ENCODE peak calls at places on chromosomes 6 and 20, in nine cellular contexts. P is right cardiac atrium; K is heart left ventricle; A is left ventricle myocardium inferior; M is GM23248; Q is CD8-positive, alpha-beta memory T cell; J is HepG2; D is sigmoid colon; C is endodermal cell. W is an unnamed sample. For H3K4me1, the result is how much of the 10 kb centered on the place peaks cover.

GRCh38 chr6:4912559-4912958 is 91.3 kb downstream of the RPP40 start:
- DNase-seq in P (no peak), K (no peak), A (no peak), M (no peak), Q (no peak), J (no peak), D (no peak), C (peak), W (no peak)

GRCh38 chr6:161303628-161304340 is 29.9 kb upstream of the AGPAT4 start:
- DNase-seq in P (peak), K (no peak), A (no peak), M (peak), Q (no peak), J (no peak), D (no peak), C (no peak), W (no peak)

GRCh38 chr6:124793406-124793805 is 168.8 kb upstream of the RNF217 start:
- DNase-seq in P (no peak), K (no peak), A (no peak), M (no peak), Q (no peak), J (no peak), D (no peak), C (no peak), W (no peak)

GRCh38 chr20:18728165-18728866 is 85.3 kb upstream of the SCP2D1 start:
- DNase-seq in P (no peak), K (no peak), A (no peak), M (no peak), Q (no peak), J (peak), D (no peak), C (no peak), W (peak)

GRCh38 chr6:28537509-28538140 is 11.9 kb downstream of the GPX5 start:
- DNase-seq in P (no peak), K (no peak), A (no peak), M (peak), Q (no peak), J (no peak), D (no peak), C (peak), W (no peak)

GRCh38 chr20:50172347-50173013 is 18.1 kb upstream of the CEBPB start:
- DNase-seq in P (peak), K (peak), A (peak), M (peak), Q (no peak), J (peak), D (peak), C (peak), W (peak)

GRCh38 chr6:168737481-168737880 is 296.5 kb downstream of the SMOC2 start:
- DNase-seq in P (no peak), K (no peak), A (no peak), M (peak), Q (no peak), J (peak), D (no peak), C (no peak), W (no peak)

GRCh38 chr20:11331096-11331495 is 586.6 kb upstream of the BTBD3 start:
- DNase-seq in P (no peak), K (no peak), A (no peak), M (peak), Q (no peak), J (no peak), D (no peak), C (no peak), W (no peak)

GRCh38 chr20:6081236-6081635 is 27.4 kb upstream of the LRRN4 start:
- DNase-seq in P (no peak), K (no peak), A (no peak), M (peak), Q (no peak), J (peak), D (no peak), C (no peak), W (no peak)

GRCh38 chr6:52736145-52736544 is 27.1 kb downstream of the GSTA2 start:
- DNase-seq in P (no peak), K (no peak), A (no peak), M (no peak), Q (no peak), J (no peak), D (no peak), C (peak), W (no peak)

GRCh38 chr6:157647261-157647915 is 175.7 kb upstream of the SNX9 start:
- DNase-seq in P (no peak), K (no peak), A (no peak), M (no peak), Q (no peak), J (no peak), D (peak), C (no peak), W (no peak)

GRCh38 chr6:43825187-43826115 is 55.4 kb downstream of the VEGFA start:
- DNase-seq in P (no peak), K (no peak), A (no peak), M (no peak), Q (no peak), J (no peak), D (no peak), C (no peak), W (no peak)

GRCh38 chr20:46221271-46221670 is 87.0 kb downstream of the CDH22 start:
- DNase-seq in P (no peak), K (no peak), A (no peak), M (no peak), Q (no peak), J (no peak), D (no peak), C (no peak), W (no peak)
- H3K27ac ChIP-seq in P (peak), K (peak), A (peak), M (no peak), Q (no peak), J (no peak), D (no peak), C (peak), W (no peak)

DNA sequence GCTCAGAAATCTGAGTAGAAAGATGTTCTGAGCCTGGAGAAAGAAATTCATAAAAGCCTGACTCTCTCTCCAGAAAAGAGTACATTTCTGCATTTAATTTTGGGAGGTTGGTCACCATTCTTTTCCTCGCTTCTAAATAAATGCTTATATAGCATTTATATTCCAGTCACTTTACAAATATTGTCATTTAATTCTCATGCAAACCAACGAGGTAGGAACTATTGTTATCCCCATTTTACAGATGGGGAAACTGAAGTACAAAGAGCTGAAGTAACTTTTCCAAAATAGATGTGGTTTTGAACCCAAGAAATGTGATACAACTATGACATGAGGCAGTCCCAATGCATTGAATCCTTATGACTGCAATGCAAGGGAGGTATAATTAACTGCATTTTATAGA is 4.5 kb upstream of the TRIB3 start:
- DNase-seq in P (no peak), K (no peak), A (no peak), M (no peak), Q (no peak), J (no peak), D (no peak), C (no peak), W (no peak)
- H3K4me1 ChIP-seq in P (under half), K (under half), A (under half), M (under half), Q (under half), J (half or more), D (under half), C (under half), W (under half)

DNA sequence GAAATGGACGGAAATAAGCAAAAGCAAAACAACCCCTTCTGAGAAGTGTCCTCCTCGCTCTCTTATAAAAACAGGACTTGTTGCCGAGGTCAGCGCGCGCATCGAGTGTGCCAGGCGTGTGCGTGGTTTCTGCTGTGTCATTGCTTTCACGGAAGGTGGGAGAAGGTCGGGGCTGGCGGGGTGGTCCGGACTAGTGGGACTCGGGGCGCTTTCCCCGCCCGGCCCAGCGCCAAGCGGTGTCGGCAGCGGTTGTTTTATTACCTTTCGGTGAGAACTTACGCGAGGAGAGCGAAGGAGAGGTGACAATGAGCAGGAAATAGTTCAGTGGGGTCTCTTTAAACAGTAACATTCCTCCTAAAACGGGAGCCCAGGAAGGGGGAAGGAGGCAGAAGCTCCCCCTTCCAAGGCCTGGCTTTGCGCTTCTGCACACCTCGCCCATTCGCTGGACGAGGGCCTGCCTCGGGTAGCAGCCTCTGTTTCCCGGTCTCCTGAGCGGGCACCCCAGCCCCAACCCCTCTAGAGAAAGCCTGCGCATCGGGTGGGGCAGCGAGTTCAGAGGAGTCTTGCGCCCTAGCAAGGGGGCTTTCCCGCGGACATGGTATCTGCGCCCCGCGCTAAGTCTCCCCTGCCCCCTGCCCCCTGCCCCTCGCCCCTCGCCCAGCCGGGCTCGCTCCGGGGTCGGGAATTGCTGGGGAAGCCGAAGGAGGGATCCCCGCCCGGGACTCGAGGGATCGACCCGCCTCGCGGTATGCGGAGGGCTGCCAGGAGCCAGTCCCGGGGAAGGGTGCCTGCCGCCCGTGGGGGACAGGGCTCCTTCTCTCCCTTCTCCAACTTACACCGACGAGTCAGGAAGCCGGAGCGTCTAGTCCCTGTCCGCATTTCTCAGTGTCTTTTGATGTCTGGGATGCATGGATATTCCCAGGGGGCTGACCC is 1.2 kb upstream of the TBXT start:
- DNase-seq in P (no peak), K (no peak), A (no peak), M (no peak), Q (no peak), J (no peak), D (no peak), C (peak), W (no peak)
- H3K27ac ChIP-seq in P (no peak), K (no peak), A (no peak), M (no peak), Q (no peak), J (no peak), D (no peak), C (no peak), W (no peak)

GRCh38 chr6:36127462-36128016 is 2.8 kb upstream of the MAPK13 start:
- DNase-seq in P (peak), K (peak), A (no peak), M (peak), Q (no peak), J (peak), D (peak), C (no peak), W (no peak)

GRCh38 chr6:36125575-36125974 is 4.7 kb upstream of the MAPK13 start:
- DNase-seq in P (no peak), K (no peak), A (no peak), M (no peak), Q (no peak), J (no peak), D (no peak), C (no peak), W (no peak)

GRCh38 chr6:36124881-36125280 is 5.4 kb upstream of the MAPK13 start:
- DNase-seq in P (no peak), K (no peak), A (no peak), M (no peak), Q (no peak), J (no peak), D (no peak), C (no peak), W (no peak)

GRCh38 chr6:36126553-36127458 is 3.5 kb upstream of the MAPK13 start:
- DNase-seq in P (no peak), K (no peak), A (no peak), M (peak), Q (no peak), J (peak), D (no peak), C (no peak), W (no peak)

DNA sequence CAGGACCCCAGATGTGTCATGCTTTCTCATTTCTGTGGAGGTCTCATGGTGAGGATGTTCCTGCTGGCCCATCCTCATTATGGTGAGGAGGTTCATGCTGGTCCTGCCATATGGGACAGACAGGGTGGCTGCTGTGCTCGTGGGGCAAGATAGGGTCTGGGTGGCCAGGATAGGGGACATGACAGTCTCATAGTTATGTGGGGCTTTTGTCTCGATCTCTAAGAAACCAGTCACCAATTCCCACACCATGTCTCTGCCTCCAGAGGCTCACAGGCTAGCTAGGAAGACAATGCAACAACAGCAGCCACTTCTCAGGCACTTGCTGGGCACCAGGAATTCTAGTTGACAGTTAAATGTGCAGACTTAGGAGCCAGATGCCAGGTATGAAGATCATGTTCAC is 4.2 kb upstream of the MAPK13 start:
- DNase-seq in P (no peak), K (no peak), A (no peak), M (no peak), Q (no peak), J (no peak), D (no peak), C (no peak), W (no peak)
- H3K4me1 ChIP-seq in P (under half), K (under half), A (under half), M (under half), Q (half or more), J (half or more), D (under half), C (under half), W (under half)

GRCh38 chr6:170222498-170223471 is 68.1 kb downstream of the DLL1 start:
- DNase-seq in P (peak), K (peak), A (no peak), M (no peak), Q (no peak), J (no peak), D (peak), C (peak), W (peak)
- H3K27ac ChIP-seq in P (no peak), K (no peak), A (peak), M (no peak), Q (no peak), J (no peak), D (no peak), C (no peak), W (no peak)

GRCh38 chr20:51496964-51497363 is 45.6 kb downstream of the NFATC2 start:
- DNase-seq in P (no peak), K (no peak), A (no peak), M (no peak), Q (no peak), J (no peak), D (no peak), C (peak), W (peak)

GRCh38 chr20:51493346-51493791 is 49.1 kb downstream of the NFATC2 start:
- DNase-seq in P (no peak), K (no peak), A (no peak), M (no peak), Q (peak), J (no peak), D (no peak), C (no peak), W (no peak)

GRCh38 chr20:51497542-51498467 is 44.7 kb downstream of the NFATC2 start:
- DNase-seq in P (no peak), K (peak), A (no peak), M (peak), Q (peak), J (no peak), D (no peak), C (peak), W (no peak)

GRCh38 chr20:51494241-51495110 is 48.0 kb downstream of the NFATC2 start:
- DNase-seq in P (no peak), K (no peak), A (no peak), M (no peak), Q (peak), J (no peak), D (no peak), C (no peak), W (no peak)

DNA sequence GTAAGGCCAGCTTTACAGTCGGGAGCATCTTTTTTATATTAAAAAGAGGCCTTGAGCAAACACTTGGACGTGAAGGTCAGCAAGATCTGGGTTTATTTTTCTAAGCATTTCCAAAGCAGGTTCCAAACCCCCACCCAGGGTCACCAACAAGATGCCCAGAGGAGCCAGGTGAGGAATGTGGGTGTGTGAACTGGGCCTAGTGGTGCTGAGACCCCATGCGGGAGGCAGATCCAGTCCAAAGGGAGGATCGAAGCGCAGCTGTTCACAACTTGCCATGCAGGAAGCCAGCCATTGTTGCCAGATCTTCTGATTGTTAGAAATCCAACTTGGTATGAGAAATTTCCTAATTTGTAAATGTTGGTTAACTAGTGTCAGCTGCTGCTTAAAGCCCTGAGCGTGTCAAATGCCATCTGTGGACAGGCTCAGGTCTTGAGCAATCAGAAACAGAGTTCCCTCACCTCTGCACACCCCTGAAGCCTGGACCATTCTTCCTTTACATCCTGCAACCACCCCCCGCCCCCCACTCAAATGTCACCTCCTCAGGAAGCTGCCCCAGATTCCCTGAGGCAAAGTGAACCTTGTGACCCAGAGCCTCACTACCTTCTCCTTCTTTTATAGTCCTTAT is 46.5 kb downstream of the NFATC2 start:
- DNase-seq in P (no peak), K (no peak), A (no peak), M (peak), Q (no peak), J (no peak), D (no peak), C (no peak), W (no peak)
- H3K4me1 ChIP-seq in P (under half), K (under half), A (half or more), M (under half), Q (half or more), J (under half), D (under half), C (under half), W (under half)

DNA sequence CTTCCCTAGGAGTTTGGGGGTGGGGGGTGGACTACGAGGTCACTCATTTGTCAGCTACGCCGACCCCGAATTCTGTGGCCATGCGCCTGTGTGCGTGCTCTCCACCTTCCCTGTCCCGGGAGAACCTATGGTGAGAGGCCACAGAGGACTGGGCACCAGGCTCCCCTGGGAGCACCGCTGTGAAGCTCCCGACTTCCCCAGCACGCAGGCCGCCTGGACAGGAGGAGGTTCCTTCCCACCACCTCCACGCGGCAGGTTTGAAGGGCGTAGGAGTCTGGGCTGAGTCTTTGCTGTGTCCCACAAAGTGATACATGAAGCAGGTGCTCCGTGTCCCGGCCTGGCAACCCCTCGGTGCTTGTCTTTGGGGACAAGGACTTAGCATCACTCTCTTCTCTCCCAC is 107.2 kb downstream of the CDH4 start:
- DNase-seq in P (no peak), K (no peak), A (no peak), M (no peak), Q (no peak), J (no peak), D (no peak), C (no peak), W (no peak)
- H3K27ac ChIP-seq in P (no peak), K (no peak), A (no peak), M (no peak), Q (no peak), J (no peak), D (no peak), C (no peak), W (no peak)

DNA sequence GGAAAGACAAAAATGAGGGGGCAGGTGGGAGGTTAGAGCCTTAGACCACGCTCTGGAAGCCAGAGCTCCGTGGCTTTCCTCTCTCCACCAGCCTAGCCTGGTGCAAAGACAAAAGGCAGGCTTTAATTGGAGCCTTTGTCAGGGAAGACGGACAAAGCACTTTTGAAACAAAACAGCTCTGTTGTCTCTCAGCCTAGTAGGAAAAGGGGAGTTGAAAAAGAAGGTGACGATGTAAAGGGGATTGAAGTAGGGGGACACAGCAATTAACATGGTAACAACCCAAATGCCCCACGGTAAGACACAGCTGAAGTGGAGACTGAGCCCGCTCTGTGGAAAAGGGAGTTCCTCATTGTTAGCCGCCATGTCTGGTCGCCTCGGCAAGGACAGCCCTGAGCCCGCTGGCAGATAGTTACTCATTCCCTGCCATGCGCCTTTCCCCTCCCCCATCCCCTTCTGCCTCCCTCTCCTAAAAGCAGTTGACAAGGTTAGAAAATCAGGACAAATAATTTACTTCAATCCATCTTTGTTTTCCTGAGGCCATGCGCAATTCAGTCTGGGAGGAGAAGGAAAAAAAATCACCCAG is 93.0 kb downstream of the TCP11 start:
- DNase-seq in P (no peak), K (no peak), A (no peak), M (peak), Q (no peak), J (no peak), D (peak), C (peak), W (no peak)
- H3K4me1 ChIP-seq in P (under half), K (half or more), A (half or more), M (half or more), Q (under half), J (under half), D (half or more), C (under half), W (under half)

GRCh38 chr6:85402922-85403321 is 47.0 kb upstream of the NT5E start:
- DNase-seq in P (no peak), K (no peak), A (no peak), M (peak), Q (no peak), J (no peak), D (no peak), C (no peak), W (no peak)
- H3K27ac ChIP-seq in P (no peak), K (no peak), A (peak), M (peak), Q (no peak), J (peak), D (no peak), C (no peak), W (no peak)